ENCODE peak calls at places on chromosomes 3 and 15, in nine cellular contexts. S, G, Z, V, P, H, M, D and X are unnamed samples.

GRCh38 chr3:41033956-41034519 is 165.3 kb upstream of the CTNNB1 start:
- DNase-seq in S (no peak), V (no peak), G (no peak), D (no peak), P (no peak), Z (no peak), H (no peak), M (no peak), X (no peak)

GRCh38 chr3:150015906-150016305 is 45.2 kb upstream of the PFN2 start:
- DNase-seq in P (no peak), D (no peak), V (no peak), G (no peak), M (no peak), S (no peak), H (no peak), Z (peak), X (no peak)

GRCh38 chr3:146581877-146582508 is 23.2 kb downstream of the PLSCR5 start:
- DNase-seq in P (no peak), S (no peak), G (no peak), D (no peak), M (no peak), H (no peak), Z (peak), V (no peak), X (no peak)

GRCh38 chr15:88714782-88715372 is 76.1 kb downstream of the ISG20 start:
- DNase-seq in D (no peak), H (no peak), G (no peak), M (no peak), Z (no peak), P (no peak), V (no peak), S (no peak), X (no peak)

GRCh38 chr3:188948658-188949400 is 222.9 kb upstream of the TPRG1 start:
- DNase-seq in H (no peak), G (no peak), Z (peak), V (no peak), P (no peak), M (no peak), S (no peak), D (peak), X (no peak)

GRCh38 chr3:117734431-117734830 is 1024.9 kb downstream of the TUSC7 start:
- DNase-seq in H (no peak), D (no peak), M (no peak), P (no peak), Z (peak), G (no peak), V (no peak), S (no peak), X (no peak)

GRCh38 chr3:126807795-126808194 is 103.8 kb downstream of the CHCHD6 start:
- DNase-seq in V (no peak), H (no peak), D (no peak), M (no peak), Z (peak), P (no peak), G (no peak), S (no peak), X (no peak)

GRCh38 chr15:64653757-64654156 is 121.6 kb downstream of the RBPMS2 start:
- DNase-seq in V (no peak), S (no peak), H (no peak), G (no peak), P (no peak), D (no peak), Z (peak), M (no peak), X (no peak)

GRCh38 chr15:29103825-29104565 is 165.6 kb downstream of the NSMCE3 start:
- DNase-seq in G (no peak), P (no peak), M (peak), H (peak), Z (peak), D (peak), S (peak), V (peak), X (no peak)

GRCh38 chr15:39230205-39230916 is 350.5 kb upstream of the THBS1 start:
- DNase-seq in G (no peak), D (peak), S (no peak), Z (peak), H (no peak), M (no peak), P (no peak), V (no peak), X (no peak)

GRCh38 chr3:51141573-51141972 is 243.5 kb upstream of the MANF start:
- DNase-seq in V (no peak), S (no peak), Z (no peak), H (no peak), M (no peak), P (no peak), D (no peak), G (no peak), X (no peak)

GRCh38 chr15:50876989-50877360 is 31.5 kb upstream of the AP4E1 start:
- DNase-seq in M (peak), G (peak), H (peak), P (peak), S (peak), Z (peak), D (peak), V (peak), X (peak)

GRCh38 chr15:31081568-31082250 is 19.8 kb downstream of the TRPM1 start:
- DNase-seq in S (no peak), G (no peak), V (no peak), D (no peak), M (no peak), Z (no peak), P (peak), H (no peak), X (no peak)

GRCh38 chr3:127276396-127276795 is 11.4 kb downstream of the PRR20G start:
- DNase-seq in M (no peak), S (no peak), D (no peak), V (no peak), Z (no peak), P (no peak), G (no peak), H (no peak), X (no peak)

GRCh38 chr3:172201136-172201989 is 162.0 kb downstream of the FNDC3B start:
- DNase-seq in P (no peak), G (peak), S (no peak), M (no peak), H (peak), Z (peak), D (no peak), V (peak), X (no peak)

GRCh38 chr15:83477791-83478537 is 30.8 kb downstream of the SH3GL3 start:
- DNase-seq in M (no peak), H (no peak), V (no peak), G (no peak), Z (no peak), S (no peak), D (no peak), P (no peak), X (no peak)

GRCh38 chr3:159934216-159934615 is 54.4 kb upstream of the IL12A start:
- DNase-seq in H (no peak), D (no peak), M (no peak), Z (no peak), V (no peak), S (no peak), G (no peak), P (no peak), X (no peak)

GRCh38 chr3:190183121-190183520 is 62.4 kb upstream of the P3H2 start:
- DNase-seq in Z (peak), H (no peak), M (no peak), G (no peak), V (no peak), D (peak), S (peak), P (no peak), X (no peak)

GRCh38 chr3:133570139-133570936 is 3.1 kb upstream of the CDV3 start:
- DNase-seq in M (no peak), P (no peak), S (no peak), D (no peak), H (no peak), G (no peak), V (no peak), Z (peak), X (no peak)

GRCh38 chr15:35912196-35912595 is 366.2 kb upstream of the DPH6 start:
- DNase-seq in P (no peak), D (no peak), G (no peak), Z (peak), M (no peak), S (no peak), V (no peak), H (no peak), X (no peak)

GRCh38 chr3:195240939-195241338 is 30.0 kb downstream of the XXYLT1 start:
- DNase-seq in P (no peak), S (no peak), H (peak), V (peak), M (no peak), D (no peak), G (no peak), Z (no peak), X (no peak)

GRCh38 chr3:56864090-56864489 is 62.3 kb upstream of the ARHGEF3 start:
- DNase-seq in V (no peak), M (no peak), G (no peak), S (no peak), P (no peak), Z (no peak), H (no peak), D (no peak), X (no peak)

GRCh38 chr3:165549665-165550064 is 287.6 kb downstream of the BCHE start:
- DNase-seq in P (peak), V (no peak), M (no peak), G (no peak), H (no peak), Z (no peak), D (no peak), S (no peak), X (no peak)

GRCh38 chr3:66095295-66096001 is 56.7 kb upstream of the MAGI1 start:
- DNase-seq in D (no peak), M (no peak), S (no peak), P (no peak), Z (peak), H (no peak), G (no peak), V (no peak), X (no peak)

GRCh38 chr3:60053518-60054265 is 1003.9 kb upstream of the CFAP20DC start:
- DNase-seq in G (no peak), H (no peak), V (no peak), S (no peak), P (no peak), D (no peak), Z (peak), M (no peak), X (no peak)

GRCh38 chr3:186400677-186401076 is 38.6 kb upstream of the DGKG start:
- DNase-seq in V (no peak), H (no peak), M (no peak), P (no peak), S (no peak), G (no peak), Z (peak), D (no peak), X (no peak)

GRCh38 chr3:150913174-150913922 is 8.1 kb upstream of the MINDY4B start:
- DNase-seq in S (no peak), P (no peak), V (no peak), Z (no peak), H (no peak), M (no peak), D (no peak), G (no peak), X (no peak)

GRCh38 chr15:30038667-30039523 is 43.9 kb upstream of the GOLGA8J start:
- DNase-seq in Z (no peak), G (no peak), H (peak), D (no peak), V (no peak), S (no peak), P (no peak), M (no peak), X (no peak)

GRCh38 chr3:161314836-161315391 is 56.4 kb downstream of the SPTSSB start:
- DNase-seq in S (peak), D (no peak), Z (peak), H (no peak), G (no peak), P (no peak), V (no peak), M (no peak), X (no peak)

GRCh38 chr3:161409069-161409468 is 37.8 kb upstream of the SPTSSB start:
- DNase-seq in V (no peak), P (peak), Z (peak), D (peak), H (no peak), S (no peak), M (peak), G (peak), X (no peak)

GRCh38 chr3:174397848-174398247 is 461.3 kb upstream of the NAALADL2 start:
- DNase-seq in Z (peak), H (no peak), D (peak), M (no peak), S (no peak), P (peak), G (no peak), V (no peak), X (no peak)

GRCh38 chr3:79845546-79845945 is 77.7 kb upstream of the ROBO1 start:
- DNase-seq in Z (no peak), H (no peak), D (no peak), S (no peak), P (no peak), M (no peak), G (no peak), V (no peak), X (no peak)

GRCh38 chr3:151439652-151440125 is 21.2 kb downstream of the IGSF10 start:
- DNase-seq in Z (peak), M (peak), D (peak), H (no peak), V (no peak), S (peak), P (peak), G (peak), X (no peak)

GRCh38 chr15:80695099-80695910 is at the start of gene ABHD17C:
- DNase-seq in G (peak), M (peak), V (peak), H (peak), Z (peak), P (peak), S (peak), D (no peak), X (peak)

GRCh38 chr15:77983708-77984445 is 93.6 kb downstream of the TBC1D2B start:
- DNase-seq in M (no peak), P (no peak), V (peak), Z (no peak), D (no peak), H (no peak), G (no peak), S (no peak), X (no peak)

GRCh38 chr3:127710473-127710941 is 37.8 kb downstream of the ABTB1 start:
- DNase-seq in M (no peak), P (no peak), G (no peak), D (no peak), Z (peak), H (peak), V (no peak), S (no peak), X (no peak)

GRCh38 chr3:116517308-116517707 is 72.0 kb upstream of the LSAMP start:
- DNase-seq in S (peak), Z (peak), H (no peak), V (no peak), M (no peak), P (peak), G (no peak), D (no peak), X (no peak)

GRCh38 chr15:85854345-85855097 is 59.8 kb upstream of the KLHL25 start:
- DNase-seq in H (peak), D (peak), Z (peak), P (peak), G (peak), S (peak), M (peak), V (no peak), X (no peak)

GRCh38 chr3:195240171-195240701 is 30.7 kb downstream of the XXYLT1 start:
- DNase-seq in G (peak), M (no peak), P (no peak), V (peak), H (peak), S (no peak), Z (no peak), D (no peak), X (no peak)

DNA sequence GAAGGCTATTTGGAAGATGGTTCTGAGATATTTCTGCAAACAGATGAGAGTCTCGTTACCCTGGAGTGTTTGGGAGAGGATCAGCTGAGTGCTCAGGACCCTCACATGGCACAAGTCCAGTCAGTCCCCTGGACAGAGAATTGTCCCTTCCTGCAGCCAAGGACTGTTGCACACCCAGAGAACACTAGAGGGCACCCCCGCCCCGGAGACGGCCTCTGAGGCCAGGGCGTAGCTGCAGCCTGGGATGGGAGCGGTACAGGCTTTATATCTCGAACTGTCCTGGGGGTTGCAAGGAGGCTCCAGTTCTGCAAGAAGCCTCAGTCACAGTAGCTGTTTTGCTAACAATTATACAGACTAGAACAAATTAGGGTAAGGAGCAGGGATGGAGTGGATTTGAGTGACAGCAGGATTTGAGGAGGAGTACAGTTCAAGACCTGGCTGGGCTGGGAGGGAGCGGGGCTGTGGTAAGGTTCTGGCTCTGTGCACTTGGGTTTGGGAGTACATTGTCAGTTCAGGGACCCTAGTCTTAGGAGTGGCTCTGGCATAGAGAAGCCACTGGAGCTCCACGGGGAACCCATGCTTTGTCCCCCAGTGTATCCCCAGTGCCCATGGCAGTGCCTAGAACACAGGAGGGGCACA is 67.6 kb upstream of the HACD2 start:
- DNase-seq in P (peak), S (peak), M (peak), H (peak), V (peak), D (no peak), G (peak), Z (peak), X (peak)
- TF ChIP-seq CTCF in P (peak), S (peak), M (peak), H (no peak), V (peak), D (peak), G (no peak), Z (peak), X (no peak)

GRCh38 chr3:64111872-64112271 is 88.6 kb upstream of the PSMD6 start:
- DNase-seq in G (no peak), P (no peak), M (no peak), D (no peak), Z (no peak), V (no peak), H (no peak), S (no peak), X (no peak)
- TF ChIP-seq CTCF in G (no peak), P (no peak), M (no peak), D (peak), Z (no peak), V (no peak), H (no peak), S (no peak), X (no peak)

DNA sequence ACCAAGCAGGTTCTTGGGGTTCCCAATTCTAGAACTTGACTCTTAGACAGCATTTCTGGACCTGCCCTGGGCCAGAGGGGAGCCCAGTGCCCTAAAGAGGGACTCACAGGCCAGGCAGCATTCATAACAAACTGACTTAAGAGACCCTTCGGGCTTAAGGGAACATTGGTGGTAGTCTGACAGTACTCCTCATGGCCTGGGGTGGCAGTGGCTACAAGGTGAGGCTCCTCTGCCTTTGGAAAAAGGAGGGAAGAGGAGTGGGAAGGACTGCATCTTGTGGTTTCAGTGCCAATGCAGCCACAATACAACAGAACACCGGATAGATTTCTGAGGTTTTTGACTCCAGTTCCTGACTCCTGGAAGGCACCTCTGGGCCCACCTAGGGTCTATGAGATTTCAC is 172.2 kb upstream of the STRIT1 start:
- DNase-seq in V (no peak), H (no peak), M (no peak), D (no peak), P (no peak), S (no peak), G (no peak), Z (no peak), X (no peak)
- TF ChIP-seq CTCF in V (no peak), H (no peak), M (no peak), D (no peak), P (no peak), S (no peak), G (no peak), Z (no peak), X (no peak)

DNA sequence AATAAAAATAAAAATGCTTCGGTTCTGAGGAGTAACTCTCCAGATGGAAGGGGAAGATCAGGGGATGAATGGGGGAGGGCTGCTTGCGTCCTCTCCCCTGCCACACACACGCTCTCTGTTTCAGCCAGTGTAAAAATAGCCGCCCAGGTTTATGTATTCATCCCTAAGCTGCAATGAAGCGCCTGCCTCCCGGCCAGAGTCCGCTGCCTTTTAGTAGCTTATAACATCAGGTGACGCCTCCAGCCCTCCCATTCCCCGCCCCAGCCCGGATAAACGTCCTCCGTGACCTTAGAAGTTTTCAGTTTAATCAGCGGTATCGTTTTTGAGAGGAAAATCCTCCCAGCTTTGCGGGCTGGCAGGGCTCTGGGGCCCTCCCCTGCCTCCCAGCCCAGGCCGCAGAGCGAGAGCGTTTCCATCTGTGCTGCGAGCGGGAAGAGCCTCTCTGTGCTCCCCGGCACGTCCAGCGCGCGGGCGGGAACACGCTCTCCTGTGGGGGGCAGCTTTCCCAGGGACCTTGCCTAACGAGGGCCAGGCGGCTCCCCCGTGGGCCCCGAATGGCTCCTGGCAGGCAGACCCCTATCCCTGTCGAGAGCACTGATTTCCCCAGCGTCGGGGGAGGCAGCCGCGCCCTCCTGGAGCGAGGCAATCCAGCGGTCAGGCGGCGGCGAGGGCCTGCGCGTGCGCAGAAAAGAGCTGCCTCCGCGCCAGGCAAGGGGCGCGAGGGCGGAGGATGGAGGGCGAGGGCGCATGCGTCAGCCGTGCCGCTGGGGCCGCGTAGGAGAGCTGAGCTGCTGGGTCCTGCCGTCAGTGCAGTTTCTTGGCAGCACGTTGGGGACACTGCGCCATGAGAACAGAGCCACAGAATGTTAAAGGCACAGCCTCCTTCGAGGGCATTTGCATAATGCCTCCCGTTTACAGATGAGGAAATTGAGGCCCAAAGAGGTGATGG is 71.2 kb downstream of the CCNL1 start:
- DNase-seq in P (peak), H (peak), Z (peak), M (peak), D (peak), S (peak), G (peak), V (peak), X (peak)
- TF ChIP-seq CTCF in P (peak), H (peak), Z (no peak), M (no peak), D (no peak), S (no peak), G (no peak), V (no peak), X (no peak)